ENCODE peak calls at places on chromosomes 3 and 15, in ten cellular contexts. One of them, this sample, is unnamed.

GRCh38 chr15:70281811-70282307 is 184.1 kb upstream of the TLE3 start:
- DNase-seq in kidney glomerular epithelial cell: peak; percentile 20
- DNase-seq in NCI-H1092: no peak
- DNase-seq in CD8-positive, alpha-beta memory T cell: no peak
- DNase-seq in cortex of kidney: no peak
- DNase-seq in HS-27A: no peak
- DNase-seq in stimulated activated effector memory CD8-positive, alpha-beta T cell treated with anti-CD3 and anti-CD28 coated beads, Interleukin-12 subunit alpha, Interleukin-12 subunit beta, amount 100 ng/mL, for 72 hours: no peak
- DNase-seq in PC-9: no peak
- DNase-seq in amniotic stem cell: no peak
- DNase-seq in lower lobe of right lung: no peak
- DNase-seq in this sample: no peak

GRCh38 chr15:33425149-33425548 is 114.4 kb downstream of the RYR3 start:
- DNase-seq in kidney glomerular epithelial cell: peak; percentile 52
- DNase-seq in NCI-H1092: no peak
- DNase-seq in CD8-positive, alpha-beta memory T cell: no peak
- DNase-seq in cortex of kidney: no peak
- DNase-seq in HS-27A: no peak
- DNase-seq in stimulated activated effector memory CD8-positive, alpha-beta T cell treated with anti-CD3 and anti-CD28 coated beads, Interleukin-12 subunit alpha, Interleukin-12 subunit beta, amount 100 ng/mL, for 72 hours: no peak
- DNase-seq in PC-9: no peak
- DNase-seq in amniotic stem cell: no peak
- DNase-seq in lower lobe of right lung: no peak
- DNase-seq in this sample: no peak

GRCh38 chr3:179068779-179069530 is 2.7 kb downstream of the ZMAT3 start:
- DNase-seq in kidney glomerular epithelial cell: peak; percentile 13
- DNase-seq in NCI-H1092: no peak
- DNase-seq in CD8-positive, alpha-beta memory T cell: peak; percentile 11
- DNase-seq in cortex of kidney: no peak
- DNase-seq in HS-27A: no peak
- DNase-seq in stimulated activated effector memory CD8-positive, alpha-beta T cell treated with anti-CD3 and anti-CD28 coated beads, Interleukin-12 subunit alpha, Interleukin-12 subunit beta, amount 100 ng/mL, for 72 hours: no peak
- DNase-seq in PC-9: no peak
- DNase-seq in amniotic stem cell: peak; percentile 25
- DNase-seq in lower lobe of right lung: no peak
- DNase-seq in this sample: no peak

GRCh38 chr3:186386883-186387560 is 25.0 kb upstream of the DGKG start:
- DNase-seq in kidney glomerular epithelial cell: no peak
- DNase-seq in NCI-H1092: no peak
- DNase-seq in CD8-positive, alpha-beta memory T cell: no peak
- DNase-seq in cortex of kidney: no peak
- DNase-seq in HS-27A: no peak
- DNase-seq in stimulated activated effector memory CD8-positive, alpha-beta T cell treated with anti-CD3 and anti-CD28 coated beads, Interleukin-12 subunit alpha, Interleukin-12 subunit beta, amount 100 ng/mL, for 72 hours: no peak
- DNase-seq in PC-9: no peak
- DNase-seq in amniotic stem cell: no peak
- DNase-seq in lower lobe of right lung: no peak
- DNase-seq in this sample: no peak

GRCh38 chr3:152842423-152842822 is 7.5 kb downstream of the P2RY1 start:
- DNase-seq in kidney glomerular epithelial cell: no peak
- DNase-seq in NCI-H1092: no peak
- DNase-seq in CD8-positive, alpha-beta memory T cell: no peak
- DNase-seq in cortex of kidney: no peak
- DNase-seq in HS-27A: no peak
- DNase-seq in stimulated activated effector memory CD8-positive, alpha-beta T cell treated with anti-CD3 and anti-CD28 coated beads, Interleukin-12 subunit alpha, Interleukin-12 subunit beta, amount 100 ng/mL, for 72 hours: no peak
- DNase-seq in PC-9: no peak
- DNase-seq in amniotic stem cell: no peak
- DNase-seq in lower lobe of right lung: no peak
- DNase-seq in this sample: no peak

GRCh38 chr15:70025413-70026296 is 72.1 kb downstream of the TLE3 start:
- DNase-seq in kidney glomerular epithelial cell: no peak
- DNase-seq in NCI-H1092: no peak
- DNase-seq in CD8-positive, alpha-beta memory T cell: no peak
- DNase-seq in cortex of kidney: no peak
- DNase-seq in HS-27A: no peak
- DNase-seq in stimulated activated effector memory CD8-positive, alpha-beta T cell treated with anti-CD3 and anti-CD28 coated beads, Interleukin-12 subunit alpha, Interleukin-12 subunit beta, amount 100 ng/mL, for 72 hours: no peak
- DNase-seq in PC-9: no peak
- DNase-seq in amniotic stem cell: no peak
- DNase-seq in lower lobe of right lung: no peak
- DNase-seq in this sample: no peak

GRCh38 chr15:88031461-88031860 is 225.1 kb downstream of the NTRK3 start:
- DNase-seq in kidney glomerular epithelial cell: no peak
- DNase-seq in NCI-H1092: no peak
- DNase-seq in CD8-positive, alpha-beta memory T cell: no peak
- DNase-seq in cortex of kidney: no peak
- DNase-seq in HS-27A: no peak
- DNase-seq in stimulated activated effector memory CD8-positive, alpha-beta T cell treated with anti-CD3 and anti-CD28 coated beads, Interleukin-12 subunit alpha, Interleukin-12 subunit beta, amount 100 ng/mL, for 72 hours: no peak
- DNase-seq in PC-9: no peak
- DNase-seq in amniotic stem cell: no peak
- DNase-seq in lower lobe of right lung: no peak
- DNase-seq in this sample: no peak

GRCh38 chr3:195853930-195854478 is 42.3 kb upstream of the MUC4 start:
- DNase-seq in kidney glomerular epithelial cell: no peak
- DNase-seq in NCI-H1092: no peak
- DNase-seq in CD8-positive, alpha-beta memory T cell: no peak
- DNase-seq in cortex of kidney: no peak
- DNase-seq in HS-27A: no peak
- DNase-seq in stimulated activated effector memory CD8-positive, alpha-beta T cell treated with anti-CD3 and anti-CD28 coated beads, Interleukin-12 subunit alpha, Interleukin-12 subunit beta, amount 100 ng/mL, for 72 hours: no peak
- DNase-seq in PC-9: no peak
- DNase-seq in amniotic stem cell: no peak
- DNase-seq in lower lobe of right lung: no peak
- DNase-seq in this sample: no peak

GRCh38 chr3:174613173-174613572 is 246.0 kb upstream of the NAALADL2 start:
- DNase-seq in kidney glomerular epithelial cell: no peak
- DNase-seq in NCI-H1092: no peak
- DNase-seq in CD8-positive, alpha-beta memory T cell: no peak
- DNase-seq in cortex of kidney: no peak
- DNase-seq in HS-27A: no peak
- DNase-seq in stimulated activated effector memory CD8-positive, alpha-beta T cell treated with anti-CD3 and anti-CD28 coated beads, Interleukin-12 subunit alpha, Interleukin-12 subunit beta, amount 100 ng/mL, for 72 hours: no peak
- DNase-seq in PC-9: no peak
- DNase-seq in amniotic stem cell: no peak
- DNase-seq in lower lobe of right lung: no peak
- DNase-seq in this sample: no peak